ENCODE peak calls at places on chromosomes 12 and 14, in seven cellular contexts. Q is ureter; S is vagina; C is kidney glomerular epithelial cell; N is WERI-Rb-1; P is CD8-positive, alpha-beta memory T cell; V is T-helper 1 cell. M is an unnamed sample.

GRCh38 chr12:40988831-40989230 is 199.3 kb upstream of the PDZRN4 start:
- DNase-seq in Q (no peak), S (no peak), C (no peak), N (no peak), P (no peak), V (no peak), M (no peak)

GRCh38 chr12:67813509-67813908 is 165.0 kb downstream of the DYRK2 start:
- DNase-seq in Q (no peak), S (no peak), C (no peak), N (no peak), P (no peak), V (no peak), M (no peak)

GRCh38 chr14:22982013-22982476 is 306 bp downstream of the AJUBA start:
- DNase-seq in Q (no peak), S (no peak), C (no peak), N (no peak), P (no peak), V (no peak), M (no peak)

GRCh38 chr12:63400746-63401145 is 249.7 kb upstream of the AVPR1A start:
- DNase-seq in Q (no peak), S (no peak), C (peak), N (no peak), P (no peak), V (no peak), M (no peak)

GRCh38 chr12:113524495-113524894 is 52.8 kb upstream of the LHX5 start:
- DNase-seq in Q (no peak), S (no peak), C (no peak), N (no peak), P (no peak), V (no peak), M (no peak)

GRCh38 chr14:94051115-94051514 is 25.0 kb downstream of the OTUB2 start:
- DNase-seq in Q (no peak), S (peak), C (peak), N (peak), P (no peak), V (no peak), M (peak)

GRCh38 chr12:116135209-116135930 is 142.1 kb downstream of the MED13L start:
- DNase-seq in Q (no peak), S (no peak), C (peak), N (no peak), P (no peak), V (no peak), M (no peak)

GRCh38 chr12:87430444-87430843 is 598.8 kb downstream of the C12orf50 start:
- DNase-seq in Q (no peak), S (no peak), C (no peak), N (no peak), P (no peak), V (no peak), M (no peak)

GRCh38 chr12:6418796-6419195 is 26.0 kb upstream of the CD27 start:
- DNase-seq in Q (no peak), S (no peak), C (no peak), N (no peak), P (no peak), V (no peak), M (no peak)

GRCh38 chr12:110668480-110669192 is 20.3 kb downstream of the HVCN1 start:
- DNase-seq in Q (no peak), S (no peak), C (no peak), N (no peak), P (no peak), V (no peak), M (no peak)

GRCh38 chr14:102474934-102475333 is 34.6 kb downstream of the ANKRD9 start:
- DNase-seq in Q (peak), S (no peak), C (no peak), N (no peak), P (no peak), V (no peak), M (no peak)

M was measured in coronary artery.